ENCODE peak calls at places on chromosomes 7 and 10, in five cellular contexts. I, F, X, C and R are unnamed samples.

GRCh38 chr10:132886211-132887099 is 55.9 kb downstream of the CFAP46 start:
- DNase-seq in C (no peak), F (no peak), X (no peak), I (no peak), R (peak)

GRCh38 chr7:111413796-111414195 is 148.5 kb downstream of the IMMP2L start:
- DNase-seq in I (no peak), F (no peak), X (no peak), C (no peak), R (no peak)

GRCh38 chr7:10939237-10939910 is 34.3 kb upstream of the PHF14 start:
- DNase-seq in F (no peak), C (no peak), X (no peak), I (no peak), R (no peak)

GRCh38 chr7:26436996-26437547 is 145.4 kb downstream of the SNX10 start:
- DNase-seq in X (no peak), I (no peak), C (no peak), F (no peak), R (no peak)

GRCh38 chr7:128167316-128167691 is 73.8 kb upstream of the LEP start:
- DNase-seq in F (no peak), I (peak), X (peak), C (peak), R (peak)

GRCh38 chr10:92569071-92569470 is 4.8 kb downstream of the IDE start:
- DNase-seq in I (no peak), F (no peak), X (no peak), C (no peak), R (no peak)

GRCh38 chr10:127275793-127276415 is 79.5 kb upstream of the INSYN2A start:
- DNase-seq in C (no peak), X (no peak), I (no peak), F (no peak), R (no peak)

GRCh38 chr7:14000247-14000646 is 10.8 kb upstream of the ETV1 start:
- DNase-seq in I (no peak), C (no peak), X (no peak), F (no peak), R (no peak)

GRCh38 chr7:116797611-116798010 is 64.8 kb upstream of the CAPZA2 start:
- DNase-seq in C (no peak), X (no peak), I (peak), F (no peak), R (no peak)

GRCh38 chr7:141462958-141463357 is 88.3 kb upstream of the AGK start:
- DNase-seq in F (no peak), X (no peak), C (no peak), I (no peak), R (no peak)

GRCh38 chr7:30548762-30549344 is 44.2 kb upstream of the GGCT start:
- DNase-seq in X (peak), I (peak), C (peak), F (no peak), R (peak)

GRCh38 chr10:48683424-48683823 is 1.2 kb upstream of the WDFY4 start:
- DNase-seq in F (no peak), X (no peak), I (no peak), C (no peak), R (no peak)

GRCh38 chr10:50990568-50991495 is 83.5 kb upstream of the PRKG1 start:
- DNase-seq in I (peak), F (peak), C (no peak), X (peak), R (no peak)

GRCh38 chr10:80537086-80537704 is 507 bp upstream of the SH2D4B start:
- DNase-seq in F (no peak), I (no peak), C (no peak), X (no peak), R (no peak)

GRCh38 chr7:28245108-28245868 is 64.7 kb upstream of the JAZF1 start:
- DNase-seq in C (no peak), I (no peak), F (no peak), X (no peak), R (no peak)

GRCh38 chr10:24908793-24909423 is 43.5 kb downstream of the PRTFDC1 start:
- DNase-seq in C (no peak), X (peak), F (peak), I (peak), R (no peak)

GRCh38 chr7:144391823-144392255 is 11.7 kb downstream of the NOBOX start:
- DNase-seq in I (peak), F (peak), C (no peak), X (peak), R (no peak)

GRCh38 chr10:48649349-48649944 is 35.2 kb upstream of the WDFY4 start:
- DNase-seq in F (no peak), I (no peak), C (no peak), X (no peak), R (no peak)

GRCh38 chr10:109428775-109429480 is 494.4 kb downstream of the XPNPEP1 start:
- DNase-seq in X (no peak), I (no peak), F (no peak), C (no peak), R (no peak)

GRCh38 chr7:113086431-113086888 is at the start of gene GPR85:
- DNase-seq in C (peak), X (peak), F (no peak), I (peak), R (peak)

GRCh38 chr7:92588561-92588960 is 1.6 kb downstream of the FAM133B start:
- DNase-seq in F (no peak), X (no peak), I (no peak), C (peak), R (no peak)

GRCh38 chr7:143477501-143478150 is at the start of gene TAS2R41:
- DNase-seq in I (no peak), C (no peak), F (no peak), X (no peak), R (no peak)

GRCh38 chr10:84510121-84510520 is 181.7 kb downstream of the CCSER2 start:
- DNase-seq in C (no peak), F (no peak), X (no peak), I (peak), R (no peak)

GRCh38 chr10:103659674-103660363 is 166.3 kb downstream of the NEURL1 start:
- DNase-seq in X (peak), F (peak), C (peak), I (peak), R (no peak)

GRCh38 chr10:485776-486572 is 203.5 kb downstream of the DIP2C start:
- DNase-seq in I (no peak), C (no peak), X (no peak), F (no peak), R (peak)

GRCh38 chr7:43077732-43078391 is 34.6 kb upstream of the HECW1 start:
- DNase-seq in C (no peak), F (no peak), X (peak), I (no peak), R (no peak)

GRCh38 chr10:29554660-29555059 is 80.1 kb downstream of the SVIL start:
- DNase-seq in X (no peak), C (no peak), F (no peak), I (peak), R (no peak)

GRCh38 chr7:2934211-2934731 is 90.2 kb upstream of the GNA12 start:
- DNase-seq in C (peak), X (peak), F (peak), I (no peak), R (peak)

GRCh38 chr10:102335184-102335583 is 60.3 kb upstream of the NFKB2 start:
- DNase-seq in F (no peak), X (no peak), I (no peak), C (no peak), R (no peak)

GRCh38 chr7:112168915-112169314 is 37.3 kb downstream of the DOCK4 start:
- DNase-seq in X (no peak), C (no peak), I (no peak), F (no peak), R (no peak)

GRCh38 chr7:153886121-153886505 is 166.1 kb upstream of the DPP6 start:
- DNase-seq in F (no peak), C (no peak), X (no peak), I (no peak), R (no peak)

GRCh38 chr7:7424151-7424873 is 111.4 kb downstream of the COL28A1 start:
- DNase-seq in C (peak), X (peak), F (no peak), I (peak), R (peak)

GRCh38 chr7:127418459-127418858 is 26.0 kb upstream of the ZNF800 start:
- DNase-seq in I (no peak), C (no peak), F (no peak), X (no peak), R (no peak)

GRCh38 chr7:1214516-1214915 is 18.2 kb upstream of the UNCX start:
- DNase-seq in F (no peak), C (no peak), X (no peak), I (no peak), R (no peak)

GRCh38 chr7:114759347-114760062 is 162.4 kb upstream of the MDFIC start:
- DNase-seq in C (no peak), F (peak), X (no peak), I (no peak), R (no peak)

GRCh38 chr10:53052765-53053164 is 280.2 kb upstream of the MBL2 start:
- DNase-seq in X (no peak), F (no peak), C (no peak), I (no peak), R (no peak)

GRCh38 chr7:142587578-142588191 is 161.6 kb upstream of the PRSS1 start:
- DNase-seq in I (peak), X (peak), C (no peak), F (peak), R (no peak)

GRCh38 chr10:94489107-94489506 is 56.5 kb upstream of the HELLS start:
- DNase-seq in I (no peak), F (no peak), X (no peak), C (no peak), R (no peak)

GRCh38 chr7:155533827-155534690 is 12.3 kb downstream of the CNPY1 start:
- DNase-seq in C (peak), F (no peak), I (peak), X (peak), R (peak)